ENCODE peak calls at places on chromosomes 7 and 10, in five cellular contexts. P is heart left ventricle; V is hepatocyte; W is CD4-positive, CD25-positive, alpha-beta regulatory T cell; R is upper lobe of right lung. J is an unnamed sample.

GRCh38 chr10:122240401-122240800 is 30.7 kb upstream of the BTBD16 start:
- DNase-seq in W (no peak), V (no peak), P (no peak), R (no peak), J (no peak)

GRCh38 chr7:142612264-142612881 is 136.9 kb upstream of the PRSS1 start:
- DNase-seq in V (no peak), R (no peak), P (no peak), W (no peak), J (no peak)

GRCh38 chr10:28906934-28907333 is 229.6 kb downstream of the BAMBI start:
- DNase-seq in W (no peak), P (no peak), V (no peak), R (no peak), J (no peak)

GRCh38 chr10:124292911-124293640 is 125.6 kb downstream of the OAT start:
- DNase-seq in V (no peak), R (peak; percentile 20), W (no peak), P (no peak), J (no peak)

GRCh38 chr10:28254290-28254985 is 48.4 kb downstream of the MPP7 start:
- DNase-seq in P (no peak), V (peak; percentile 20), R (no peak), W (no peak), J (peak; percentile 39)

GRCh38 chr10:123203393-123204126 is 49.4 kb downstream of the BUB3 start:
- DNase-seq in R (no peak), P (no peak), W (no peak), V (peak; percentile 16), J (no peak)

GRCh38 chr7:28862876-28863275 is 95.3 kb downstream of the TRIL start:
- DNase-seq in W (no peak), V (no peak), R (no peak), P (no peak), J (no peak)

GRCh38 chr10:84360634-84361365 is 32.4 kb downstream of the CCSER2 start:
- DNase-seq in R (no peak), P (no peak), V (no peak), W (no peak), J (no peak)

GRCh38 chr7:7710469-7710868 is 7.9 kb downstream of the RPA3 start:
- DNase-seq in W (no peak), R (no peak), V (no peak), P (no peak), J (no peak)

GRCh38 chr7:28872226-28872625 is 85.9 kb downstream of the TRIL start:
- DNase-seq in W (no peak), V (no peak), R (no peak), P (no peak), J (no peak)

GRCh38 chr7:44633254-44634186 is 27.1 kb downstream of the OGDH start:
- DNase-seq in V (peak; percentile 60), W (peak; percentile 84), R (peak; percentile 71), P (no peak), J (peak; percentile 51)

GRCh38 chr10:63866075-63866746 is 345.0 kb downstream of the REEP3 start:
- DNase-seq in R (peak; percentile 64), P (no peak), V (peak; percentile 84), W (peak; percentile 37), J (peak; percentile 55)

GRCh38 chr7:112854169-112854568 is 64.0 kb upstream of the TMEM168 start:
- DNase-seq in V (no peak), R (no peak), W (no peak), P (no peak), J (no peak)

GRCh38 chr7:140653319-140654108 is 12.9 kb upstream of the DENND2A start:
- DNase-seq in W (peak; percentile 40), P (no peak), R (peak; percentile 61), V (peak; percentile 89), J (no peak)

GRCh38 chr7:151083071-151083823 is at the start of gene TMUB1:
- DNase-seq in R (peak; percentile 92), W (peak; percentile 89), P (peak; percentile 93), V (peak; percentile 88), J (peak; percentile 82)

GRCh38 chr10:31215052-31215451 is 104.0 kb upstream of the ZEB1 start:
- DNase-seq in W (no peak), P (no peak), R (no peak), V (no peak), J (no peak)

GRCh38 chr10:83647519-83647918 is 491.8 kb upstream of the GHITM start:
- DNase-seq in R (no peak), P (no peak), V (no peak), W (no peak), J (no peak)

GRCh38 chr10:43336641-43337318 is 34.7 kb upstream of the FXYD4 start:
- DNase-seq in W (no peak), V (peak; percentile 52), R (no peak), P (no peak), J (no peak)

GRCh38 chr10:47253651-47254375 is 46.2 kb upstream of the GDF10 start:
- DNase-seq in W (no peak), R (no peak), V (no peak), P (peak; percentile 80), J (no peak)

GRCh38 chr10:72009430-72010081 is 45.4 kb downstream of the CHST3 start:
- DNase-seq in P (peak; percentile 86), R (peak; percentile 76), W (no peak), V (peak; percentile 90), J (peak; percentile 60)

GRCh38 chr7:131222171-131222570 is 105.5 kb upstream of the MKLN1 start:
- DNase-seq in W (no peak), V (no peak), R (no peak), P (no peak), J (no peak)

GRCh38 chr7:107596881-107597581 is 17.0 kb downstream of the BCAP29 start:
- DNase-seq in W (no peak), P (no peak), V (no peak), R (no peak), J (no peak)

GRCh38 chr7:86199881-86200280 is 443.8 kb upstream of the GRM3 start:
- DNase-seq in P (no peak), R (no peak), W (no peak), V (no peak), J (no peak)

GRCh38 chr10:132911712-132912097 is 30.7 kb downstream of the CFAP46 start:
- DNase-seq in W (no peak), R (peak; percentile 20), V (no peak), P (peak; percentile 24), J (peak; percentile 58)

GRCh38 chr7:81715984-81716588 is 53.8 kb downstream of the HGF start:
- DNase-seq in P (no peak), W (no peak), V (peak; percentile 17), R (no peak), J (no peak)

GRCh38 chr7:26413007-26413691 is 121.5 kb downstream of the SNX10 start:
- DNase-seq in P (no peak), V (no peak), R (no peak), W (no peak), J (no peak)

GRCh38 chr7:158085741-158086695 is 501.6 kb downstream of the PTPRN2 start:
- DNase-seq in W (no peak), P (no peak), V (no peak), R (peak; percentile 28), J (no peak)

GRCh38 chr10:109971640-109972039 is 36.1 kb upstream of the ADD3 start:
- DNase-seq in P (no peak), R (no peak), W (no peak), V (no peak), J (no peak)
- H3K4me3 ChIP-seq in P (no peak overlapping the region), R (no peak overlapping the region), W (no peak overlapping the region), V (no peak overlapping the region), J (no peak overlapping the region)

GRCh38 chr10:97810476-97810875 is 38.7 kb upstream of the SFRP5 start:
- DNase-seq in R (no peak), P (no peak), V (no peak), W (no peak), J (no peak)

GRCh38 chr10:97816609-97817008 is 33.0 kb upstream of the GOLGA7B start:
- DNase-seq in P (no peak), W (no peak), R (no peak), V (no peak), J (no peak)

GRCh38 chr10:97813311-97813710 is 36.3 kb upstream of the GOLGA7B start:
- DNase-seq in P (no peak), R (no peak), W (no peak), V (no peak), J (no peak)

GRCh38 chr10:97814996-97815395 is 34.6 kb upstream of the GOLGA7B start:
- DNase-seq in R (no peak), W (no peak), V (no peak), P (no peak), J (no peak)

DNA sequence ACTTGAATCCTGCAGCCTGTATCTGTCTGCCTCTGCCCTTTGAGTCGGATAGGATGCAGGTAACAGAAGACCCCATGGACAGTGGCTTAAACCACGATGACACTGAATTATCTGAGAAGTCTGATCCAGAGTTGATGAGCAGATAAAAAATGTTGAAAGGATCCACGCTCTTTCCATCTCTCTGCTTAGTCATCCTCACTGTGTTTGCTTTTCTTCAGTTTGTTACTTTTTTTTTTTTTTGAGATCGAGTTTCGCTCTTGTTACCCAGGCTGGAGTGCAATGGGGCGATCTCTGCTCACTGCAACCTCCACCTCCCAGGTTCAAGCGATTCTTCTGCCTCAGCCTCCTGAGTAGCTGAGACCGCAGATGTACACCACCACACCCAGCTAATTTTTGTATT is 36.9 kb upstream of the GOLGA7B start:
- DNase-seq in P (no peak), R (no peak), W (no peak), V (no peak), J (no peak)
- H3K27ac ChIP-seq in P (no peak overlapping the region), R (no peak overlapping the region), W (no peak overlapping the region), V (no peak overlapping the region), J (no peak overlapping the region)

GRCh38 chr10:128046156-128046933 is 79.9 kb downstream of the MKI67 start:
- DNase-seq in R (peak; percentile 64), W (no peak), V (no peak), P (no peak), J (no peak)

GRCh38 chr10:128049226-128050010 is 76.8 kb downstream of the MKI67 start:
- DNase-seq in R (no peak), V (no peak), W (no peak), P (no peak), J (no peak)

GRCh38 chr10:128046934-128047251 is 79.3 kb downstream of the MKI67 start:
- DNase-seq in V (no peak), W (no peak), R (no peak), P (no peak), J (no peak)

GRCh38 chr10:128047337-128047736 is 78.9 kb downstream of the MKI67 start:
- DNase-seq in V (peak; percentile 85), R (peak; percentile 93), P (peak; percentile 85), W (peak; percentile 94), J (no peak)

GRCh38 chr10:128047991-128048826 is 78.0 kb downstream of the MKI67 start:
- DNase-seq in W (peak; percentile 73), R (no peak), V (peak; percentile 39), P (no peak), J (no peak)
- H3K4me3 ChIP-seq in W (peak overlapping the region; percentile 93), R (peak overlapping the region; percentile 52), V (no peak overlapping the region), P (no peak overlapping the region), J (peak overlapping the region; percentile 33)

GRCh38 chr10:95329296-95329695 is 38.5 kb upstream of the PDLIM1 start:
- DNase-seq in P (no peak), W (no peak), V (no peak), R (no peak), J (no peak)
- H3K27ac ChIP-seq in P (no peak overlapping the region), W (no peak overlapping the region), V (no peak overlapping the region), R (peak overlapping the region; percentile 0), J (no peak overlapping the region)